ENCODE peak calls at places on chromosomes 4 and X, in seven cellular contexts. O, M, L, P, K, T and S are unnamed samples.

GRCh38 chr4:145760961-145761929 is 81.3 kb downstream of the C4orf51 start:
- DNase-seq in O (no peak), M (no peak), L (no peak), P (no peak), K (no peak), T (no peak), S (no peak)

GRCh38 chr4:184274288-184274951 is 56.7 kb upstream of the ENPP6 start:
- DNase-seq in O (no peak), M (no peak), L (no peak), P (peak; percentile 48), K (no peak), T (no peak), S (no peak)

GRCh38 chrX:132009344-132009743 is 13.8 kb upstream of the STK26 start:
- DNase-seq in O (no peak), M (no peak), L (no peak), P (no peak), K (no peak), T (no peak), S (no peak)

GRCh38 chr4:147037089-147037488 is 91.4 kb upstream of the TTC29 start:
- DNase-seq in O (no peak), M (no peak), L (no peak), P (no peak), K (no peak), T (no peak), S (no peak)

GRCh38 chr4:174929346-174929745 is 11.2 kb downstream of the ADAM29 start:
- DNase-seq in O (no peak), M (no peak), L (no peak), P (no peak), K (no peak), T (no peak), S (no peak)

GRCh38 chrX:3345281-3346081 is 971 bp downstream of the MXRA5 start:
- DNase-seq in O (no peak), M (no peak), L (peak; percentile 51), P (no peak), K (no peak), T (peak; percentile 16), S (no peak)

GRCh38 chrX:98607739-98608138 is 1724.0 kb downstream of the RPA4 start:
- DNase-seq in O (no peak), M (no peak), L (no peak), P (no peak), K (no peak), T (no peak), S (no peak)

GRCh38 chrX:94662665-94663064 is 988.7 kb downstream of the FAM133A start:
- DNase-seq in O (no peak), M (no peak), L (no peak), P (no peak), K (no peak), T (no peak), S (no peak)

GRCh38 chr4:8015512-8015911 is 75.9 kb upstream of the AFAP1 start:
- DNase-seq in O (no peak), M (no peak), L (no peak), P (no peak), K (no peak), T (peak; percentile 71), S (no peak)